ENCODE peak calls at places on chromosomes 3 and 15, in five cellular contexts. N is NCI-H1417; I is Right ventricle myocardium inferior; O is stimulated activated CD8-positive, alpha-beta memory T cell treated with anti-CD3 and anti-CD28 coated beads, Interleukin-12 subunit alpha, Interleukin-12 subunit beta, amount 100 ng/mL, for 4 hours; R is lower leg skin. T is an unnamed sample.

GRCh38 chr15:98174286-98174685 is 213.8 kb downstream of the ARRDC4 start:
- DNase-seq in N (peak; percentile 50), I (no peak), O (no peak), R (no peak), T (no peak)

GRCh38 chr3:183033746-183034145 is 53.4 kb upstream of the DCUN1D1 start:
- DNase-seq in N (no peak), I (no peak), O (no peak), R (no peak), T (no peak)

GRCh38 chr15:41048397-41048796 is 67.7 kb downstream of the INO80 start:
- DNase-seq in N (no peak), I (no peak), O (no peak), R (no peak), T (no peak)

GRCh38 chr3:120448707-120449650 is 1.8 kb downstream of the FSTL1 start:
- DNase-seq in N (no peak), I (no peak), O (no peak), R (no peak), T (no peak)

GRCh38 chr15:68464451-68465090 is 32.6 kb upstream of the ITGA11 start:
- DNase-seq in N (no peak), I (no peak), O (no peak), R (no peak), T (no peak)

GRCh38 chr3:119690043-119690656 is 12.7 kb upstream of the CFAP91 start:
- DNase-seq in N (no peak), I (no peak), O (no peak), R (no peak), T (no peak)

GRCh38 chr3:105503191-105503593 is 136.5 kb downstream of the ALCAM start:
- DNase-seq in N (peak; percentile 27), I (no peak), O (no peak), R (no peak), T (no peak)

GRCh38 chr3:187737401-187738088 is 7.7 kb downstream of the BCL6 start:
- DNase-seq in N (peak; percentile 57), I (peak; percentile 92), O (peak; percentile 38), R (no peak), T (peak; percentile 53)

GRCh38 chr3:99394831-99395733 is 243.3 kb upstream of the COL8A1 start:
- DNase-seq in N (no peak), I (no peak), O (no peak), R (no peak), T (no peak)

GRCh38 chr3:73848173-73848751 is 223.5 kb upstream of the PDZRN3 start:
- DNase-seq in N (peak; percentile 56), I (no peak), O (no peak), R (no peak), T (no peak)

GRCh38 chr3:48015451-48016182 is 599 bp downstream of the MAP4 start:
- DNase-seq in N (no peak), I (no peak), O (no peak), R (no peak), T (no peak)

GRCh38 chr3:129892857-129893615 is 475 bp downstream of the TMCC1 start:
- DNase-seq in N (peak; percentile 91), I (peak; percentile 88), O (peak; percentile 5), R (peak; percentile 18), T (peak; percentile 78)

GRCh38 chr15:57947781-57948180 is 117.7 kb downstream of the ALDH1A2 start:
- DNase-seq in N (no peak), I (peak; percentile 74), O (no peak), R (no peak), T (no peak)

GRCh38 chr3:128984596-128984995 is 9.3 kb downstream of the CFAP92 start:
- DNase-seq in N (no peak), I (no peak), O (no peak), R (no peak), T (no peak)

GRCh38 chr3:184541886-184542562 is 19.6 kb upstream of the EPHB3 start:
- DNase-seq in N (no peak), I (no peak), O (no peak), R (no peak), T (no peak)

GRCh38 chr3:71400986-71401451 is 182.5 kb downstream of the FOXP1 start:
- DNase-seq in N (no peak), I (no peak), O (no peak), R (no peak), T (no peak)

GRCh38 chr3:179558742-179559364 is 3.9 kb upstream of the ACTL6A start:
- DNase-seq in N (peak; percentile 75), I (no peak), O (no peak), R (peak; percentile 57), T (no peak)

GRCh38 chr15:88077249-88077810 is 179.2 kb downstream of the NTRK3 start:
- DNase-seq in N (no peak), I (no peak), O (no peak), R (no peak), T (no peak)

GRCh38 chr3:7518471-7518870 is 657.6 kb downstream of the GRM7 start:
- DNase-seq in N (peak; percentile 70), I (no peak), O (no peak), R (no peak), T (no peak)

GRCh38 chr3:100104817-100105413 is 9.4 kb downstream of the FILIP1L start:
- DNase-seq in N (no peak), I (no peak), O (no peak), R (no peak), T (no peak)

GRCh38 chr3:187368765-187369450 is 723 bp downstream of the RTP4 start:
- DNase-seq in N (no peak), I (no peak), O (no peak), R (no peak), T (no peak)

GRCh38 chr3:117306299-117306698 is 596.7 kb downstream of the TUSC7 start:
- DNase-seq in N (no peak), I (no peak), O (no peak), R (no peak), T (no peak)

GRCh38 chr3:169344465-169344864 is 319.0 kb downstream of the MECOM start:
- DNase-seq in N (peak; percentile 53), I (no peak), O (no peak), R (no peak), T (no peak)

GRCh38 chr3:198028718-198029117 is 68.7 kb downstream of the LMLN start:
- DNase-seq in N (no peak), I (no peak), O (no peak), R (no peak), T (no peak)

GRCh38 chr3:146781606-146782005 is 176.5 kb upstream of the PLSCR5 start:
- DNase-seq in N (no peak), I (no peak), O (no peak), R (no peak), T (no peak)

GRCh38 chr3:133662256-133662773 is 574 bp upstream of the TOPBP1 start:
- DNase-seq in N (peak; percentile 82), I (no peak), O (no peak), R (no peak), T (no peak)

GRCh38 chr3:172520332-172520831 is 2.8 kb downstream of the TNFSF10 start:
- DNase-seq in N (no peak), I (no peak), O (no peak), R (no peak), T (no peak)

GRCh38 chr15:77506311-77507150 is 85.8 kb downstream of the HMG20A start:
- DNase-seq in N (peak; percentile 25), I (peak; percentile 79), O (no peak), R (peak; percentile 62), T (no peak)

GRCh38 chr15:68384451-68385239 is 47.3 kb downstream of the ITGA11 start:
- DNase-seq in N (no peak), I (no peak), O (no peak), R (no peak), T (no peak)

GRCh38 chr15:85094685-85095084 is 113.0 kb downstream of the PDE8A start:
- DNase-seq in N (no peak), I (no peak), O (no peak), R (no peak), T (no peak)

GRCh38 chr15:51307811-51308210 is 30.6 kb downstream of the CYP19A1 start:
- DNase-seq in N (no peak), I (no peak), O (no peak), R (no peak), T (no peak)

GRCh38 chr15:81197255-81197630 is 564 bp downstream of the IL16 start:
- DNase-seq in N (no peak), I (no peak), O (no peak), R (no peak), T (no peak)